ENCODE peak calls at places on chromosomes 13 and 19, in five cellular contexts. G is K562, N is A549, T is HepG2, Z is H1. K is an unnamed sample.

GRCh38 chr19:55473613-55474012 is 2.8 kb upstream of the ZNF628 start:
- DNase-seq in G (no peak), N (no peak), T (no peak), Z (no peak), K (no peak)

GRCh38 chr13:30094015-30094533 is 213.3 kb downstream of the KATNAL1 start:
- DNase-seq in G (no peak), N (no peak), T (no peak), Z (no peak), K (no peak)

GRCh38 chr13:21341637-21342422 is 117.3 kb downstream of the ZDHHC20 start:
- DNase-seq in G (no peak), N (no peak), T (no peak), Z (no peak), K (no peak)

GRCh38 chr13:39811696-39812095 is 156.2 kb downstream of the COG6 start:
- DNase-seq in G (no peak), N (no peak), T (no peak), Z (no peak), K (no peak)

GRCh38 chr19:51926784-51927741 is at the start of gene ZNF613:
- DNase-seq in G (peak; percentile 91), N (peak; percentile 95), T (peak; percentile 89), Z (peak; percentile 90), K (peak; percentile 89)

GRCh38 chr19:19034204-19034624 is 811 bp downstream of the ARMC6 start:
- DNase-seq in G (peak; percentile 84), N (peak; percentile 83), T (peak; percentile 81), Z (peak; percentile 66), K (peak; percentile 51)

GRCh38 chr13:80011448-80012212 is 329.3 kb downstream of the SPRY2 start:
- DNase-seq in G (no peak), N (no peak), T (no peak), Z (no peak), K (no peak)

GRCh38 chr13:70408865-70409264 is 300.6 kb upstream of the KLHL1 start:
- DNase-seq in G (no peak), N (peak; percentile 1), T (no peak), Z (no peak), K (no peak)

GRCh38 chr19:16626796-16627193 is 1.2 kb downstream of the MED26 start:
- DNase-seq in G (no peak), N (no peak), T (no peak), Z (no peak), K (no peak)

GRCh38 chr13:113668491-113668971 is 1.5 kb downstream of the GRK1 start:
- DNase-seq in G (no peak), N (no peak), T (no peak), Z (no peak), K (no peak)

GRCh38 chr13:67175836-67176235 is 54.3 kb downstream of the PCDH9 start:
- DNase-seq in G (no peak), N (no peak), T (no peak), Z (no peak), K (no peak)

GRCh38 chr13:114104626-114105350 is 27.6 kb downstream of the RASA3 start:
- DNase-seq in G (no peak), N (no peak), T (no peak), Z (no peak), K (no peak)

GRCh38 chr13:79427265-79427664 is 21.2 kb upstream of the RBM26 start:
- DNase-seq in G (no peak), N (no peak), T (no peak), Z (no peak), K (no peak)

GRCh38 chr19:49555600-49556411 is 24.6 kb downstream of the NOSIP start:
- DNase-seq in G (peak; percentile 96), N (peak; percentile 76), T (no peak), Z (peak; percentile 95), K (no peak)

DNA sequence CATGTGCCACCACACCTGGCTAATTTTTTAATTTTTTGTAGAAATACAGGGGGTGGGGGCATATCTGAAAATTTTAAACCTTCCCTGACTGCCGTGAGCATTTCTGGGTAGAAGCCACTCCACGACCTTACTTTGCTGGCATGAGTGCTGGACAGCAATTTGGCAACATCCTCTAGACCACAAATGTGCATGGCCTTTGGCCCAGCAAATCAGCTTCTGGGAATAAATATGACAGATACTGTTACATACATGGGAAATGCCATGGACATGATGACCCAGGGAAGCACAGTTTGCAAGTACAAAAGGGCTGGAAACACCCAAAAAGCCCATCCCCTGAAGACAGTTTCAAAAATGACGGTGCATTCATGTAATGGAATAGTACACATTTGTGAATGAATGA is 3.2 kb upstream of the PVR start:
- DNase-seq in G (no peak), N (no peak), T (no peak), Z (no peak), K (no peak)
- TF ChIP-seq KDM1A in G (no peak), N (no peak), T (no peak), Z (no peak), K (no peak)

GRCh38 chr13:99228737-99229691 is 28.4 kb downstream of the UBAC2 start:
- DNase-seq in G (no peak), N (no peak), T (peak; percentile 23), Z (no peak), K (peak; percentile 91)
- TF ChIP-seq KDM1A in G (no peak), N (no peak), T (no peak), Z (no peak), K (no peak)

GRCh38 chr13:97359181-97360057 is 74.5 kb upstream of the RAP2A start:
- DNase-seq in G (peak; percentile 33), N (peak; percentile 74), T (peak; percentile 73), Z (no peak), K (no peak)
- TF ChIP-seq KDM1A in G (no peak), N (no peak), T (no peak), Z (no peak), K (no peak)

DNA sequence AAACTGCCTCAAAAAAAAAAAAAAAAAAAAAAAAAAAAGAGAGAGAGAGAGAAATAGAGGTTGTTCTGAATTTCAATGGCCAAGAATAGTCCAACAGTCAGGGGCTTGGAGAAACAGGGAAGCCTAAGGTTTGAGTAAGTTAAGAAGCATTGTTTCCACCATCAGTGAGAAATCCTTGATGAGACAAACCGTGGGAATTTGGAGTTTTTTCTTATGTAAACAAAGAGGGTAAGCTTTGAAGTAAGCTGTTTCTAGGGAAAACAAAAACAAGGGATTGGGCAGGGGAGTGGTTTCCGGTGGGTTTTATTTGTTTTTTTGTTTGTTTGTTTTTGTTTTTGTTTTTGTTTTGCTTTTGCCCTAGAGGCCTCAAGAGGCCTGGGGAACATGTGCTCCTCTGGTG is 11.2 kb upstream of the ERVV-1 start:
- DNase-seq in G (no peak), N (no peak), T (no peak), Z (no peak), K (no peak)
- TF ChIP-seq KDM1A in G (no peak), N (no peak), T (no peak), Z (no peak), K (no peak)

GRCh38 chr13:77218274-77218673 is 108.6 kb downstream of the MYCBP2 start:
- DNase-seq in G (no peak), N (no peak), T (no peak), Z (no peak), K (no peak)

GRCh38 chr13:77222909-77223308 is 104.0 kb downstream of the MYCBP2 start:
- DNase-seq in G (no peak), N (no peak), T (no peak), Z (no peak), K (no peak)

GRCh38 chr13:77225946-77226345 is 100.9 kb downstream of the MYCBP2 start:
- DNase-seq in G (no peak), N (no peak), T (no peak), Z (no peak), K (no peak)

GRCh38 chr13:77219401-77219800 is 107.5 kb downstream of the MYCBP2 start:
- DNase-seq in G (no peak), N (no peak), T (no peak), Z (no peak), K (no peak)

GRCh38 chr13:77222000-77222690 is 104.7 kb downstream of the MYCBP2 start:
- DNase-seq in G (no peak), N (no peak), T (no peak), Z (no peak), K (no peak)
- TF ChIP-seq KDM1A in G (no peak), N (no peak), T (no peak), Z (no peak), K (no peak)

GRCh38 chr19:47179643-47180310 is 49.1 kb downstream of the SAE1 start:
- DNase-seq in G (no peak), N (no peak), T (no peak), Z (no peak), K (no peak)
- TF ChIP-seq KDM1A in G (no peak), N (no peak), T (no peak), Z (no peak), K (no peak)

GRCh38 chr19:15265849-15266248 is 33.6 kb upstream of the EPHX3 start:
- DNase-seq in G (no peak), N (no peak), T (no peak), Z (no peak), K (no peak)
- TF ChIP-seq KDM1A in G (no peak), N (no peak), T (no peak), Z (no peak), K (no peak)